ENCODE peak calls at places on chromosome 7, in six cellular contexts. P, K, U, W, S and T are unnamed samples.

GRCh38 chr7:36723951-36724664 is at the start of gene AOAH:
- DNase-seq in P (no peak), K (peak; percentile 68), U (peak; percentile 47), W (peak; percentile 91), S (peak; percentile 98), T (peak; percentile 88)

GRCh38 chr7:73448609-73449008 is 15.0 kb downstream of the FZD9 start:
- DNase-seq in P (no peak), K (no peak), U (no peak), W (no peak), S (no peak), T (no peak)

GRCh38 chr7:105677803-105678583 is 96.7 kb upstream of the EFCAB10 start:
- DNase-seq in P (no peak), K (peak; percentile 44), U (peak; percentile 38), W (peak; percentile 77), S (peak; percentile 71), T (peak; percentile 53)

GRCh38 chr7:44854644-44855364 is 6.9 kb upstream of the H2AZ2 start:
- DNase-seq in P (no peak), K (no peak), U (no peak), W (no peak), S (no peak), T (no peak)

GRCh38 chr7:81114682-81115081 is 195.8 kb upstream of the SEMA3C start:
- DNase-seq in P (no peak), K (no peak), U (no peak), W (no peak), S (no peak), T (no peak)

GRCh38 chr7:100674441-100675407 is 1.2 kb downstream of the GNB2 start:
- DNase-seq in P (peak; percentile 52), K (no peak), U (peak; percentile 52), W (no peak), S (peak; percentile 11), T (no peak)

GRCh38 chr7:17581301-17581700 is 282.8 kb downstream of the AHR start:
- DNase-seq in P (no peak), K (no peak), U (no peak), W (no peak), S (no peak), T (no peak)

GRCh38 chr7:15851201-15851600 is 164.7 kb upstream of the MEOX2 start:
- DNase-seq in P (no peak), K (no peak), U (no peak), W (no peak), S (no peak), T (no peak)

GRCh38 chr7:55536619-55537457 is 35.5 kb downstream of the VOPP1 start:
- DNase-seq in P (no peak), K (no peak), U (no peak), W (no peak), S (no peak), T (no peak)

GRCh38 chr7:47783456-47784240 is 164.6 kb downstream of the PKD1L1 start:
- DNase-seq in P (peak; percentile 71), K (peak; percentile 59), U (no peak), W (no peak), S (no peak), T (no peak)

GRCh38 chr7:73621168-73622063 is 2.9 kb downstream of the MLXIPL start:
- DNase-seq in P (no peak), K (no peak), U (no peak), W (no peak), S (no peak), T (no peak)

GRCh38 chr7:79118143-79118542 is 335.3 kb downstream of the MAGI2 start:
- DNase-seq in P (no peak), K (no peak), U (no peak), W (no peak), S (peak; percentile 1), T (no peak)

GRCh38 chr7:70712942-70713341 is 419.0 kb upstream of the GALNT17 start:
- DNase-seq in P (no peak), K (peak; percentile 66), U (no peak), W (no peak), S (no peak), T (no peak)

GRCh38 chr7:104137511-104137910 is 70.3 kb downstream of the ORC5 start:
- DNase-seq in P (no peak), K (no peak), U (no peak), W (no peak), S (no peak), T (no peak)

GRCh38 chr7:28955723-28956607 is 2.2 kb downstream of the TRIL start:
- DNase-seq in P (peak; percentile 76), K (peak; percentile 79), U (peak; percentile 79), W (peak; percentile 9), S (no peak), T (no peak)

GRCh38 chr7:780056-780455 is 52.2 kb upstream of the SUN1 start:
- DNase-seq in P (no peak), K (no peak), U (no peak), W (no peak), S (no peak), T (no peak)

GRCh38 chr7:137755846-137756685 is 90.7 kb downstream of the DGKI start:
- DNase-seq in P (peak; percentile 90), K (no peak), U (no peak), W (no peak), S (no peak), T (no peak)

GRCh38 chr7:36896956-36897594 is 172.8 kb upstream of the AOAH start:
- DNase-seq in P (no peak), K (no peak), U (no peak), W (no peak), S (no peak), T (no peak)

GRCh38 chr7:12596225-12596790 is 25.8 kb downstream of the SCIN start:
- DNase-seq in P (no peak), K (no peak), U (no peak), W (no peak), S (no peak), T (no peak)

GRCh38 chr7:36181668-36182067 is 28.6 kb downstream of the EEPD1 start:
- DNase-seq in P (no peak), K (no peak), U (no peak), W (no peak), S (no peak), T (no peak)

GRCh38 chr7:43076189-43076605 is 36.2 kb upstream of the HECW1 start:
- DNase-seq in P (no peak), K (no peak), U (no peak), W (no peak), S (no peak), T (no peak)

GRCh38 chr7:91912500-91912899 is 28.2 kb upstream of the AKAP9 start:
- DNase-seq in P (no peak), K (no peak), U (no peak), W (no peak), S (no peak), T (no peak)

GRCh38 chr7:92698237-92698841 is 108.1 kb upstream of the FAM133B start:
- DNase-seq in P (peak; percentile 25), K (peak; percentile 59), U (peak; percentile 39), W (no peak), S (no peak), T (no peak)

GRCh38 chr7:13639416-13639815 is 350.1 kb downstream of the ETV1 start:
- DNase-seq in P (peak; percentile 88), K (no peak), U (no peak), W (no peak), S (no peak), T (no peak)

GRCh38 chr7:36651404-36651803 is 72.9 kb downstream of the AOAH start:
- DNase-seq in P (no peak), K (no peak), U (no peak), W (no peak), S (no peak), T (no peak)

GRCh38 chr7:108455524-108455832 is 758 bp downstream of the NRCAM start:
- DNase-seq in P (peak; percentile 80), K (peak; percentile 10), U (no peak), W (no peak), S (no peak), T (no peak)

GRCh38 chr7:123435080-123435700 is 99.2 kb downstream of the IQUB start:
- DNase-seq in P (no peak), K (no peak), U (no peak), W (no peak), S (no peak), T (no peak)

GRCh38 chr7:152411389-152411788 is 24.4 kb downstream of the KMT2C start:
- DNase-seq in P (no peak), K (no peak), U (no peak), W (no peak), S (no peak), T (no peak)

GRCh38 chr7:43278088-43278644 is 165.7 kb downstream of the HECW1 start:
- DNase-seq in P (no peak), K (no peak), U (no peak), W (no peak), S (no peak), T (no peak)

GRCh38 chr7:149281508-149282330 is 19.7 kb downstream of the ZNF783 start:
- DNase-seq in P (no peak), K (no peak), U (no peak), W (no peak), S (no peak), T (no peak)